ENCODE peak calls at places on chromosomes 2 and 18, in four cellular contexts. S is IMR-90, W is endothelial cell of umbilical vein, G is GM12878. T is an unnamed sample.

GRCh38 chr18:28816155-28816554 is 639.2 kb upstream of the CDH2 start:
- DNase-seq in S (peak), W (no peak), G (no peak), T (no peak)

GRCh38 chr2:234136461-234136860 is 86.0 kb downstream of the SPP2 start:
- DNase-seq in S (no peak), W (no peak), G (no peak), T (no peak)

GRCh38 chr18:45248240-45248903 is 366.9 kb upstream of the SLC14A2 start:
- DNase-seq in S (peak), W (no peak), G (no peak), T (no peak)

GRCh38 chr2:221042926-221043325 is 529.2 kb downstream of the EPHA4 start:
- DNase-seq in S (peak), W (no peak), G (no peak), T (no peak)

GRCh38 chr2:54903736-54904554 is 146.3 kb downstream of the RTN4 start:
- DNase-seq in S (peak), W (peak), G (no peak), T (no peak)

GRCh38 chr2:200649724-200650123 is 63.9 kb downstream of the AOX1 start:
- DNase-seq in S (no peak), W (no peak), G (no peak), T (no peak)

GRCh38 chr2:169565686-169566085 is 8.0 kb downstream of the FASTKD1 start:
- DNase-seq in S (no peak), W (no peak), G (no peak), T (no peak)

GRCh38 chr2:36184848-36185247 is 170.7 kb upstream of the CRIM1 start:
- DNase-seq in S (no peak), W (no peak), G (no peak), T (no peak)

GRCh38 chr2:16105664-16106281 is 165.4 kb downstream of the MYCN start:
- DNase-seq in S (no peak), W (no peak), G (no peak), T (no peak)

GRCh38 chr2:84741182-84741822 is 139.6 kb downstream of the TRABD2A start:
- DNase-seq in S (peak), W (peak), G (no peak), T (peak)

GRCh38 chr2:191660575-191660974 is 17.4 kb upstream of the NABP1 start:
- DNase-seq in S (no peak), W (no peak), G (no peak), T (no peak)

GRCh38 chr2:130351495-130352125 is 4.2 kb upstream of the PTPN18 start:
- DNase-seq in S (no peak), W (no peak), G (no peak), T (no peak)

GRCh38 chr2:26469092-26469710 is 8.7 kb downstream of the OTOF start:
- DNase-seq in S (peak), W (peak), G (peak), T (peak)

GRCh38 chr18:12886498-12887126 is 2.6 kb upstream of the PTPN2 start:
- DNase-seq in S (no peak), W (no peak), G (no peak), T (peak)

GRCh38 chr2:80238692-80239469 is 65.7 kb downstream of the LRRTM1 start:
- DNase-seq in S (peak), W (no peak), G (no peak), T (peak)

GRCh38 chr2:174699993-174700766 is 64.1 kb downstream of the CHRNA1 start:
- DNase-seq in S (peak), W (peak), G (no peak), T (peak)

GRCh38 chr2:71466301-71467179 is 13.2 kb downstream of the DYSF start:
- DNase-seq in S (no peak), W (peak), G (no peak), T (no peak)

GRCh38 chr2:112625474-112626114 is 20.1 kb upstream of the SLC20A1 start:
- DNase-seq in S (no peak), W (no peak), G (no peak), T (no peak)

GRCh38 chr2:159042115-159042850 is 73.8 kb downstream of the TANC1 start:
- DNase-seq in S (no peak), W (no peak), G (no peak), T (no peak)

GRCh38 chr2:150371066-150371812 is 116.2 kb downstream of the RND3 start:
- DNase-seq in S (peak), W (no peak), G (no peak), T (no peak)

GRCh38 chr18:41814651-41815050 is 140.4 kb upstream of the PIK3C3 start:
- DNase-seq in S (no peak), W (no peak), G (no peak), T (no peak)

GRCh38 chr2:96928277-96928781 is 58.1 kb downstream of the FAM178B start:
- DNase-seq in S (no peak), W (no peak), G (no peak), T (no peak)

GRCh38 chr2:118112771-118113334 is 24.6 kb downstream of the INSIG2 start:
- DNase-seq in S (peak), W (peak), G (no peak), T (no peak)

GRCh38 chr2:128536925-128537620 is 218.4 kb upstream of the HS6ST1 start:
- DNase-seq in S (peak), W (peak), G (no peak), T (peak)

GRCh38 chr2:113218283-113219091 is 44.7 kb downstream of the PSD4 start:
- DNase-seq in S (no peak), W (no peak), G (no peak), T (no peak)

GRCh38 chr2:156892449-156893335 is 364.8 kb upstream of the GALNT5 start:
- DNase-seq in S (peak), W (peak), G (peak), T (peak)

GRCh38 chr2:195312662-195313061 is 344.4 kb upstream of the SLC39A10 start:
- DNase-seq in S (peak), W (no peak), G (no peak), T (no peak)

GRCh38 chr18:48136544-48137353 is 206.3 kb upstream of the SMAD2 start:
- DNase-seq in S (no peak), W (no peak), G (no peak), T (peak)

GRCh38 chr2:36441816-36442215 is 86.2 kb downstream of the CRIM1 start:
- DNase-seq in S (peak), W (peak), G (no peak), T (no peak)

GRCh38 chr2:143688815-143689214 is 559.6 kb downstream of the ARHGAP15 start:
- DNase-seq in S (no peak), W (no peak), G (no peak), T (no peak)

GRCh38 chr2:207334309-207334630 is 168.5 kb upstream of the KLF7 start:
- DNase-seq in S (no peak), W (no peak), G (no peak), T (no peak)

GRCh38 chr2:157291018-157291417 is 33.5 kb downstream of the GALNT5 start:
- DNase-seq in S (peak), W (no peak), G (no peak), T (no peak)

GRCh38 chr18:468841-469796 is 31.4 kb downstream of the COLEC12 start:
- DNase-seq in S (no peak), W (no peak), G (no peak), T (no peak)

GRCh38 chr2:57696016-57696415 is 350.6 kb upstream of the VRK2 start:
- DNase-seq in S (peak), W (no peak), G (no peak), T (no peak)

GRCh38 chr2:43482974-43483373 is 112.9 kb downstream of the THADA start:
- DNase-seq in S (peak), W (no peak), G (peak), T (no peak)

GRCh38 chr2:232444409-232445148 is 11.4 kb upstream of the ALPI start:
- DNase-seq in S (peak), W (peak), G (no peak), T (peak)

GRCh38 chr2:85737481-85737880 is 16.3 kb upstream of the ATOH8 start:
- DNase-seq in S (peak), W (no peak), G (no peak), T (no peak)

GRCh38 chr2:159095813-159096212 is 127.4 kb downstream of the TANC1 start:
- DNase-seq in S (no peak), W (no peak), G (no peak), T (no peak)

GRCh38 chr2:75896779-75897366 is 186.2 kb upstream of the GCFC2 start:
- DNase-seq in S (no peak), W (peak), G (no peak), T (no peak)

DNA sequence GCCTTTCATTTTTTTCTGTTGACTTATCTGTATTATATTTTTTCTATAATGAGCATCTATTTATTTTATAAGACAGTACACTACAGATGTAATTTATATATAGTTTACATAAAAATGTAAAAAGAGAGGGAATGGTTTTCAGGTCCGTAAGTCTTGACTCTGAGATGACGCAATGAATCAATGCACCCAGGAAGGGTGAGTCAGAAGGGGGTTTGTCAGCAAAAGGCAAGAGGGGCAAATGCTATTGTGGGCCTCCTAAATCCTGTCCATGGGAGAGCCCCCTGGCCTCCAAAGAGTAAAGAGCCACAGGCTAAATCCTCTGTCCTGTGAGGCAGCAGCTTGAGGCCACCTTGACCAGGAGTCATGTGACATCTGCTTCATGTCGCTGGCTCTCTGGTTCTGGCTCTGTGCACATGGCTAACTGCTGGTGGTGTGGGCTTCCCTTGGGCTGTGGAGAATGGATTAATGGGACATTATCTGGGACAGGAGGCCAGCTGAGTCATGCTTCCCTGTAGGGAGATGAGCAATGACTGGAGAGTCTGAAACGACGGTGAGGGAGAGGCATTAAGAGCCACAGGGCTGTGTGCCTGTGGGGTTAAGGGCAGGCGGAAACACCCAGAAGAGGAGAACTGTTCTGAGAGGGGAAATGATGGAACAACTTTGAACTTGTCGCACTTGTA is 22.8 kb upstream of the ASB18 start:
- DNase-seq in S (no peak), W (no peak), G (no peak), T (peak)
- TF ChIP-seq FOS in S (no peak), W (no peak), G (no peak), T (no peak)

DNA sequence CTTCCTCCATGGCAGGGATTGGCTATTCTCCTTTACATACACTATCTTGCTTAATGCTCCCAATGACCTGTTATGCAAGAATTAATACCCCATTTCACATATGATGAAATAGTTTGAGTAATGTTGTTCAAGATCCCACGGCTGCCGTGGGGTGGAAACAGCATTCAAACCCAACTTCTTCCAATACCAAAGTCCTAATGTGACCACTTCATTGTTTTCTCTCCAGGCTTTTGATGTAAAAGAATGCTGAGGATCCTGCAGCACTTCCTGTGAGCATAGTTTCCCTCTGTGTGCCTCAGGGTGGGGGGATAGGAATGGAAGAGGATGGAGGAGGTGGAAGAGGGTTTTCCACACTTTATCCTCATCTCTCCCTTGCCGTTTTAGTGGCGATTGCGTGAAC is 199.4 kb downstream of the IRS1 start:
- DNase-seq in S (peak), W (no peak), G (no peak), T (no peak)
- TF ChIP-seq FOS in S (no peak), W (no peak), G (no peak), T (no peak)

DNA sequence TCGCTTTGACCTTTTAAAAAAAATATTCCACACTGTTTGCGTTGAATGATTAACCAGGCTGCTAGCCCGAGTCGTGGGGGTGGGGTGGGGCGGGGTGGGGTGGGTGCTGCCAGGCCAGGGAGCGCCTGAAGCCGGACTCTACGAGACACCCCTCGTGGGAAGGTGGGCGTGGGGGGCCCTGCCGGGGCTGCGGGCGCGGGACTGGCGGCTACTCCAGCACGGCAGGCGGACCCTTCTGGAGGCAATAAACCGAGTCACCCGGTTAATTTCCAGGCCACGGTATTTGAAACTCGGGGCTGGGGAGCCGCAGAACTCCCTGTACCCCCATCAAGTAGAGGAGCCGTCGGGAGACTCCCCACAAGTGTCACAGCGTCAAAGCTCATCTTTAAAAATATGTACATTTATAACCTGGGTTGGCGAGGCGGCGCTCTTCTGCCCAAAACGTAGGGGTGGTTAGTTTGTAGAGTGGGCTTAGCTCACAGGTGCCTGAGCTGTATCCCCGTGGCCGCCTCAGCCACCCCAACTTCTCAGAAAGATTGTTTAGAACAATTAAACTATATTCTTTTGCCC is 1.2 kb downstream of the B3GNT2 start:
- DNase-seq in S (no peak), W (peak), G (no peak), T (peak)
- TF ChIP-seq FOS in S (no peak), W (no peak), G (no peak), T (no peak)

GRCh38 chr18:64713284-64713683 is 564.4 kb upstream of the LINC00305 start:
- DNase-seq in S (no peak), W (no peak), G (peak), T (no peak)

GRCh38 chr18:64720781-64721464 is 572.0 kb upstream of the LINC00305 start:
- DNase-seq in S (no peak), W (no peak), G (no peak), T (no peak)

GRCh38 chr18:64712035-64712434 is 563.1 kb upstream of the LINC00305 start:
- DNase-seq in S (no peak), W (no peak), G (no peak), T (no peak)

GRCh38 chr18:64717026-64717425 is 568.1 kb upstream of the LINC00305 start:
- DNase-seq in S (no peak), W (no peak), G (no peak), T (no peak)
- TF ChIP-seq FOS in S (no peak), W (no peak), G (no peak), T (no peak)

GRCh38 chr18:49901862-49902340 is 88.6 kb upstream of the ACAA2 start:
- DNase-seq in S (no peak), W (no peak), G (no peak), T (no peak)

GRCh38 chr18:49898421-49898820 is 85.1 kb upstream of the ACAA2 start:
- DNase-seq in S (peak), W (peak), G (no peak), T (peak)

GRCh38 chr18:49904871-49905555 is 91.7 kb upstream of the ACAA2 start:
- DNase-seq in S (no peak), W (no peak), G (no peak), T (no peak)

GRCh38 chr18:49894827-49895226 is 81.5 kb upstream of the ACAA2 start:
- DNase-seq in S (no peak), W (no peak), G (no peak), T (no peak)

GRCh38 chr18:49899647-49900330 is 86.5 kb upstream of the ACAA2 start:
- DNase-seq in S (no peak), W (no peak), G (no peak), T (no peak)
- TF ChIP-seq FOS in S (no peak), W (no peak), G (no peak), T (no peak)

T was measured in K562.